ENCODE peak calls at places on chromosomes 2 and 18, in five cellular contexts. O, D, M, A and S are unnamed samples.

GRCh38 chr2:226893206-226893605 is 57.4 kb downstream of the RHBDD1 start:
- DNase-seq in O (no peak), D (no peak), M (no peak), A (no peak), S (no peak)

GRCh38 chr18:11488175-11488574 is 121.2 kb upstream of the SLC35G4 start:
- DNase-seq in O (no peak), D (no peak), M (no peak), A (no peak), S (no peak)

GRCh38 chr18:22271030-22271429 is 101.6 kb downstream of the GATA6 start:
- DNase-seq in O (no peak), D (no peak), M (no peak), A (no peak), S (no peak)

GRCh38 chr2:1716441-1716840 is 27.9 kb downstream of the PXDN start:
- DNase-seq in O (no peak), D (no peak), M (no peak), A (no peak), S (no peak)

GRCh38 chr2:227876536-227876882 is 5.1 kb downstream of the DAW1 start:
- DNase-seq in O (no peak), D (no peak), M (no peak), A (no peak), S (no peak)

GRCh38 chr18:61722247-61722646 is 170.6 kb downstream of the RNF152 start:
- DNase-seq in O (no peak), D (no peak), M (no peak), A (no peak), S (no peak)

GRCh38 chr18:62420513-62421209 is 95.6 kb downstream of the TNFRSF11A start:
- DNase-seq in O (no peak), D (no peak), M (peak; percentile 45), A (peak; percentile 61), S (no peak)

GRCh38 chr18:47893939-47894699 is 36.3 kb downstream of the SMAD2 start:
- DNase-seq in O (no peak), D (no peak), M (no peak), A (no peak), S (no peak)

GRCh38 chr2:143686585-143687164 is 557.5 kb downstream of the ARHGAP15 start:
- DNase-seq in O (no peak), D (no peak), M (no peak), A (no peak), S (no peak)

GRCh38 chr18:48290162-48290926 is 118.8 kb downstream of the ZBTB7C start:
- DNase-seq in O (no peak), D (no peak), M (no peak), A (no peak), S (no peak)

GRCh38 chr2:240556553-240557100 is 1.2 kb downstream of the ANKMY1 start:
- DNase-seq in O (no peak), D (peak; percentile 36), M (peak; percentile 57), A (peak; percentile 64), S (no peak)

GRCh38 chr2:180776924-180777323 is 203.5 kb upstream of the UBE2E3 start:
- DNase-seq in O (no peak), D (no peak), M (no peak), A (no peak), S (no peak)

GRCh38 chr2:177771191-177771590 is 301.4 kb downstream of the PDE11A start:
- DNase-seq in O (no peak), D (no peak), M (no peak), A (no peak), S (no peak)

GRCh38 chr2:172086349-172087190 is 1.3 kb downstream of the DLX1 start:
- DNase-seq in O (peak; percentile 22), D (no peak), M (no peak), A (peak; percentile 60), S (no peak)

GRCh38 chr18:67410671-67411070 is 105.8 kb downstream of the DSEL start:
- DNase-seq in O (no peak), D (no peak), M (no peak), A (no peak), S (no peak)

GRCh38 chr2:176129825-176130152 is 284 bp downstream of the HOXD8 start:
- DNase-seq in O (no peak), D (no peak), M (no peak), A (no peak), S (no peak)

GRCh38 chr2:132497591-132497990 is 81.0 kb downstream of the GPR39 start:
- DNase-seq in O (no peak), D (no peak), M (no peak), A (no peak), S (no peak)

GRCh38 chr2:219418155-219418569 is at the start of gene DES:
- DNase-seq in O (no peak), D (no peak), M (no peak), A (no peak), S (no peak)

GRCh38 chr2:219175928-219176817 is 552 bp downstream of the CNPPD1 start:
- DNase-seq in O (no peak), D (no peak), M (no peak), A (peak; percentile 55), S (peak; percentile 69)

GRCh38 chr2:68936462-68936861 is 16.2 kb downstream of the GKN2 start:
- DNase-seq in O (no peak), D (no peak), M (no peak), A (no peak), S (no peak)

GRCh38 chr2:203948733-203949132 is 12.2 kb downstream of the ICOS start:
- DNase-seq in O (no peak), D (no peak), M (no peak), A (no peak), S (no peak)

GRCh38 chr2:190023860-190024259 is 38.7 kb downstream of the MSTN start:
- DNase-seq in O (no peak), D (no peak), M (no peak), A (no peak), S (no peak)

GRCh38 chr18:3649135-3649558 is 199.2 kb downstream of the TGIF1 start:
- DNase-seq in O (no peak), D (no peak), M (no peak), A (no peak), S (no peak)

GRCh38 chr2:213156682-213157081 is 5.3 kb upstream of the IKZF2 start:
- DNase-seq in O (no peak), D (no peak), M (no peak), A (no peak), S (no peak)

GRCh38 chr18:54871231-54871630 is 43.0 kb downstream of the RAB27B start:
- DNase-seq in O (no peak), D (no peak), M (no peak), A (no peak), S (no peak)

GRCh38 chr18:22613788-22614187 is 196.1 kb upstream of the CTAGE1 start:
- DNase-seq in O (no peak), D (no peak), M (no peak), A (no peak), S (no peak)

GRCh38 chr2:240205348-240205747 is 64.9 kb upstream of the OTOS start:
- DNase-seq in O (no peak), D (no peak), M (no peak), A (peak; percentile 77), S (no peak)

GRCh38 chr2:169523681-169524080 is 14.2 kb downstream of the KLHL41 start:
- DNase-seq in O (no peak), D (no peak), M (no peak), A (no peak), S (no peak)

GRCh38 chr18:41077076-41077475 is 878.0 kb upstream of the PIK3C3 start:
- DNase-seq in O (no peak), D (no peak), M (no peak), A (no peak), S (no peak)

GRCh38 chr18:45920367-45920766 is 46.8 kb downstream of the EPG5 start:
- DNase-seq in O (no peak), D (no peak), M (no peak), A (no peak), S (no peak)

GRCh38 chr2:114231921-114232320 is 210.5 kb upstream of the DPP10 start:
- DNase-seq in O (no peak), D (no peak), M (no peak), A (no peak), S (no peak)

GRCh38 chr18:49814147-49814499 is 790 bp upstream of the ACAA2 start:
- DNase-seq in O (peak; percentile 45), D (no peak), M (no peak), A (peak; percentile 72), S (no peak)

GRCh38 chr2:2557448-2557847 is 226.4 kb upstream of the MYT1L start:
- DNase-seq in O (no peak), D (no peak), M (no peak), A (no peak), S (no peak)